ENCODE peak calls at places on chromosomes 6 and 20, in five cellular contexts. One of them, this sample, is unnamed.

GRCh38 chr6:53647437-53648094 is 18.0 kb downstream of the KLHL31 start:
- DNase-seq in fibroblast of the conjunctiva: no peak
- DNase-seq in CD4-positive, alpha-beta T cell: no peak
- DNase-seq in G401: no peak
- DNase-seq in activated CD4-positive, alpha-beta T cell treated with anti-CD3 and anti-CD28 coated beads, Interleukin-2, amount 50 U/mL, for 48 hours: peak; percentile 15
- DNase-seq in this sample: peak; percentile 79

GRCh38 chr6:142387997-142388815 is 86.4 kb downstream of the ADGRG6 start:
- DNase-seq in fibroblast of the conjunctiva: peak; percentile 43
- DNase-seq in CD4-positive, alpha-beta T cell: no peak
- DNase-seq in G401: peak; percentile 31
- DNase-seq in activated CD4-positive, alpha-beta T cell treated with anti-CD3 and anti-CD28 coated beads, Interleukin-2, amount 50 U/mL, for 48 hours: no peak
- DNase-seq in this sample: peak; percentile 21

GRCh38 chr6:129146836-129147366 is 264.0 kb downstream of the LAMA2 start:
- DNase-seq in fibroblast of the conjunctiva: no peak
- DNase-seq in CD4-positive, alpha-beta T cell: no peak
- DNase-seq in G401: no peak
- DNase-seq in activated CD4-positive, alpha-beta T cell treated with anti-CD3 and anti-CD28 coated beads, Interleukin-2, amount 50 U/mL, for 48 hours: no peak
- DNase-seq in this sample: no peak

GRCh38 chr6:159110013-159110412 is 59.2 kb upstream of the FNDC1 start:
- DNase-seq in fibroblast of the conjunctiva: no peak
- DNase-seq in CD4-positive, alpha-beta T cell: no peak
- DNase-seq in G401: no peak
- DNase-seq in activated CD4-positive, alpha-beta T cell treated with anti-CD3 and anti-CD28 coated beads, Interleukin-2, amount 50 U/mL, for 48 hours: no peak
- DNase-seq in this sample: peak; percentile 53

GRCh38 chr6:146041282-146041681 is 12.4 kb downstream of the GRM1 start:
- DNase-seq in fibroblast of the conjunctiva: peak; percentile 2
- DNase-seq in CD4-positive, alpha-beta T cell: no peak
- DNase-seq in G401: no peak
- DNase-seq in activated CD4-positive, alpha-beta T cell treated with anti-CD3 and anti-CD28 coated beads, Interleukin-2, amount 50 U/mL, for 48 hours: no peak
- DNase-seq in this sample: peak; percentile 7

GRCh38 chr20:3843490-3843889 is 3.1 kb upstream of the MAVS start:
- DNase-seq in fibroblast of the conjunctiva: peak; percentile 81
- DNase-seq in CD4-positive, alpha-beta T cell: no peak
- DNase-seq in G401: no peak
- DNase-seq in activated CD4-positive, alpha-beta T cell treated with anti-CD3 and anti-CD28 coated beads, Interleukin-2, amount 50 U/mL, for 48 hours: no peak
- DNase-seq in this sample: no peak

GRCh38 chr6:34300332-34300751 is 51.5 kb upstream of the SMIM29 start:
- DNase-seq in fibroblast of the conjunctiva: no peak
- DNase-seq in CD4-positive, alpha-beta T cell: no peak
- DNase-seq in G401: no peak
- DNase-seq in activated CD4-positive, alpha-beta T cell treated with anti-CD3 and anti-CD28 coated beads, Interleukin-2, amount 50 U/mL, for 48 hours: no peak
- DNase-seq in this sample: no peak

GRCh38 chr6:36618366-36619355 is 24.5 kb downstream of the SRSF3 start:
- DNase-seq in fibroblast of the conjunctiva: no peak
- DNase-seq in CD4-positive, alpha-beta T cell: no peak
- DNase-seq in G401: no peak
- DNase-seq in activated CD4-positive, alpha-beta T cell treated with anti-CD3 and anti-CD28 coated beads, Interleukin-2, amount 50 U/mL, for 48 hours: no peak
- DNase-seq in this sample: no peak

GRCh38 chr6:21816231-21816630 is 222.7 kb downstream of the SOX4 start:
- DNase-seq in fibroblast of the conjunctiva: no peak
- DNase-seq in CD4-positive, alpha-beta T cell: no peak
- DNase-seq in G401: no peak
- DNase-seq in activated CD4-positive, alpha-beta T cell treated with anti-CD3 and anti-CD28 coated beads, Interleukin-2, amount 50 U/mL, for 48 hours: no peak
- DNase-seq in this sample: no peak

GRCh38 chr20:46375771-46376170 is 30.6 kb downstream of the ELMO2 start:
- DNase-seq in fibroblast of the conjunctiva: no peak
- DNase-seq in CD4-positive, alpha-beta T cell: no peak
- DNase-seq in G401: no peak
- DNase-seq in activated CD4-positive, alpha-beta T cell treated with anti-CD3 and anti-CD28 coated beads, Interleukin-2, amount 50 U/mL, for 48 hours: no peak
- DNase-seq in this sample: no peak

GRCh38 chr6:23980965-23981364 is 145.1 kb upstream of the NRSN1 start:
- DNase-seq in fibroblast of the conjunctiva: no peak
- DNase-seq in CD4-positive, alpha-beta T cell: no peak
- DNase-seq in G401: no peak
- DNase-seq in activated CD4-positive, alpha-beta T cell treated with anti-CD3 and anti-CD28 coated beads, Interleukin-2, amount 50 U/mL, for 48 hours: no peak
- DNase-seq in this sample: no peak

GRCh38 chr6:161139766-161140553 is 133.9 kb downstream of the AGPAT4 start:
- DNase-seq in fibroblast of the conjunctiva: no peak
- DNase-seq in CD4-positive, alpha-beta T cell: no peak
- DNase-seq in G401: no peak
- DNase-seq in activated CD4-positive, alpha-beta T cell treated with anti-CD3 and anti-CD28 coated beads, Interleukin-2, amount 50 U/mL, for 48 hours: no peak
- DNase-seq in this sample: no peak

GRCh38 chr20:44683263-44684046 is 31.7 kb upstream of the CCN5 start:
- DNase-seq in fibroblast of the conjunctiva: no peak
- DNase-seq in CD4-positive, alpha-beta T cell: peak; percentile 34
- DNase-seq in G401: peak; percentile 53
- DNase-seq in activated CD4-positive, alpha-beta T cell treated with anti-CD3 and anti-CD28 coated beads, Interleukin-2, amount 50 U/mL, for 48 hours: peak; percentile 34
- DNase-seq in this sample: peak; percentile 75

GRCh38 chr6:108105584-108105983 is 31.0 kb upstream of the OSTM1 start:
- DNase-seq in fibroblast of the conjunctiva: no peak
- DNase-seq in CD4-positive, alpha-beta T cell: no peak
- DNase-seq in G401: no peak
- DNase-seq in activated CD4-positive, alpha-beta T cell treated with anti-CD3 and anti-CD28 coated beads, Interleukin-2, amount 50 U/mL, for 48 hours: no peak
- DNase-seq in this sample: no peak

GRCh38 chr6:25220853-25221252 is 58.3 kb upstream of the CARMIL1 start:
- DNase-seq in fibroblast of the conjunctiva: no peak
- DNase-seq in CD4-positive, alpha-beta T cell: no peak
- DNase-seq in G401: no peak
- DNase-seq in activated CD4-positive, alpha-beta T cell treated with anti-CD3 and anti-CD28 coated beads, Interleukin-2, amount 50 U/mL, for 48 hours: no peak
- DNase-seq in this sample: no peak

GRCh38 chr6:106739387-106739786 is 110.0 kb downstream of the QRSL1 start:
- DNase-seq in fibroblast of the conjunctiva: no peak
- DNase-seq in CD4-positive, alpha-beta T cell: no peak
- DNase-seq in G401: peak; percentile 44
- DNase-seq in activated CD4-positive, alpha-beta T cell treated with anti-CD3 and anti-CD28 coated beads, Interleukin-2, amount 50 U/mL, for 48 hours: no peak
- DNase-seq in this sample: no peak

GRCh38 chr6:145271086-145271485 is 464.2 kb downstream of the EPM2A start:
- DNase-seq in fibroblast of the conjunctiva: no peak
- DNase-seq in CD4-positive, alpha-beta T cell: no peak
- DNase-seq in G401: no peak
- DNase-seq in activated CD4-positive, alpha-beta T cell treated with anti-CD3 and anti-CD28 coated beads, Interleukin-2, amount 50 U/mL, for 48 hours: no peak
- DNase-seq in this sample: no peak

GRCh38 chr20:618980-619379 is 8.9 kb upstream of the TCF15 start:
- DNase-seq in fibroblast of the conjunctiva: no peak
- DNase-seq in CD4-positive, alpha-beta T cell: no peak
- DNase-seq in G401: no peak
- DNase-seq in activated CD4-positive, alpha-beta T cell treated with anti-CD3 and anti-CD28 coated beads, Interleukin-2, amount 50 U/mL, for 48 hours: no peak
- DNase-seq in this sample: no peak